ENCODE peak calls at places on chromosomes 1 and 21, in ten cellular contexts. S is NCI-H774; V is glutamatergic neuron; A is CD8-positive, alpha-beta memory T cell; O is HT1080; G is head of caudate nucleus; E is COR-L47; W is NCI-H2171 treated with DMSO at 0.1 percent for 48 hours; K is left cardiac atrium; M is stimulated activated CD8-positive, alpha-beta memory T cell treated with anti-CD3 and anti-CD28 coated beads, Interleukin-15, amount 100 ng/mL, for 48 hours. Z is an unnamed sample.

GRCh38 chr1:116777831-116778830 is 23.9 kb downstream of the CD2 start:
- DNase-seq in S (no peak), V (no peak), M (no peak), W (no peak), K (no peak), A (no peak), G (no peak), E (no peak), O (peak), Z (no peak)

GRCh38 chr1:11053758-11054137 is 6.1 kb downstream of the SRM start:
- DNase-seq in S (no peak), G (no peak), V (no peak), K (no peak), O (no peak), A (no peak), E (no peak), W (no peak), M (no peak), Z (no peak)

GRCh38 chr1:17944606-17945005 is 163.0 kb upstream of the IGSF21 start:
- DNase-seq in M (no peak), O (no peak), A (no peak), V (no peak), K (no peak), W (no peak), E (no peak), G (no peak), S (no peak), Z (no peak)

GRCh38 chr1:227883073-227883520 is 64.6 kb downstream of the WNT9A start:
- DNase-seq in O (no peak), A (no peak), M (no peak), V (no peak), S (no peak), E (no peak), G (no peak), W (no peak), K (no peak), Z (no peak)

GRCh38 chr21:37478821-37479220 is 112.2 kb downstream of the DYRK1A start:
- DNase-seq in O (no peak), E (no peak), K (no peak), A (no peak), G (no peak), S (no peak), W (no peak), V (no peak), M (no peak), Z (no peak)

GRCh38 chr1:9755441-9755995 is 68.2 kb downstream of the CLSTN1 start:
- DNase-seq in K (no peak), M (no peak), O (no peak), E (no peak), A (no peak), G (no peak), W (no peak), V (no peak), S (no peak), Z (no peak)

GRCh38 chr1:53369034-53369750 is 41.3 kb upstream of the LRP8 start:
- DNase-seq in O (no peak), K (no peak), M (no peak), E (no peak), G (no peak), S (no peak), A (no peak), V (no peak), W (no peak), Z (no peak)

GRCh38 chr1:69076631-69077030 is 491.1 kb upstream of the LRRC7 start:
- DNase-seq in O (no peak), V (no peak), W (no peak), S (no peak), A (no peak), E (no peak), M (no peak), G (no peak), K (no peak), Z (no peak)

GRCh38 chr1:174068000-174068399 is 45.8 kb upstream of the RC3H1 start:
- DNase-seq in O (peak), A (no peak), V (no peak), G (no peak), K (no peak), E (no peak), W (peak), M (no peak), S (no peak), Z (no peak)

GRCh38 chr1:9289724-9290493 is 2.8 kb upstream of the SPSB1 start:
- DNase-seq in M (no peak), K (peak), A (no peak), V (no peak), G (no peak), S (no peak), W (no peak), E (no peak), O (peak), Z (no peak)

GRCh38 chr1:204084247-204084772 is 11.4 kb downstream of the SOX13 start:
- DNase-seq in O (peak), E (peak), A (no peak), V (peak), W (peak), M (no peak), S (peak), G (peak), K (no peak), Z (no peak)

GRCh38 chr1:153288634-153289275 is 24.0 kb downstream of the PGLYRP3 start:
- DNase-seq in K (no peak), S (no peak), A (no peak), W (peak), V (peak), M (no peak), O (peak), G (no peak), E (no peak), Z (peak)

GRCh38 chr1:109805486-109806180 is 41.9 kb upstream of the EPS8L3 start:
- DNase-seq in S (peak), K (no peak), W (no peak), E (peak), O (no peak), M (no peak), A (no peak), V (no peak), G (no peak), Z (no peak)

GRCh38 chr1:10874351-10874750 is 77.9 kb upstream of the CASZ1 start:
- DNase-seq in W (peak), G (no peak), O (no peak), S (no peak), A (no peak), V (no peak), K (no peak), E (no peak), M (no peak), Z (no peak)

GRCh38 chr1:228751360-228752098 is 16.2 kb downstream of the RHOU start:
- DNase-seq in S (no peak), V (no peak), W (no peak), K (no peak), E (no peak), A (no peak), M (no peak), O (no peak), G (no peak), Z (no peak)

GRCh38 chr1:220974431-220974830 is 95.2 kb downstream of the HLX start:
- DNase-seq in K (no peak), M (no peak), W (no peak), V (no peak), S (no peak), O (no peak), E (no peak), A (no peak), G (no peak), Z (no peak)

GRCh38 chr1:247118946-247119446 is 14.8 kb upstream of the ZNF669 start:
- DNase-seq in S (peak), M (peak), E (peak), O (peak), V (peak), A (peak), K (no peak), W (peak), G (no peak), Z (peak)

GRCh38 chr1:10631811-10632481 is 157.2 kb downstream of the PEX14 start:
- DNase-seq in A (no peak), V (peak), G (no peak), E (no peak), M (no peak), O (no peak), W (no peak), S (no peak), K (no peak), Z (no peak)

GRCh38 chr21:42746240-42746592 is 92.8 kb downstream of the PDE9A start:
- DNase-seq in A (no peak), V (no peak), S (no peak), W (no peak), O (no peak), E (no peak), G (no peak), M (no peak), K (no peak), Z (no peak)

GRCh38 chr1:218588555-218589172 is 243.5 kb downstream of the TGFB2 start:
- DNase-seq in A (no peak), O (no peak), K (no peak), S (no peak), G (no peak), W (no peak), V (no peak), M (no peak), E (no peak), Z (no peak)

GRCh38 chr1:197918815-197919522 is 1.8 kb downstream of the LHX9 start:
- DNase-seq in E (no peak), G (no peak), W (no peak), S (no peak), A (no peak), O (no peak), M (no peak), V (no peak), K (no peak), Z (no peak)

GRCh38 chr1:8197493-8198282 is 120.2 kb upstream of the SLC45A1 start:
- DNase-seq in K (peak), V (no peak), S (no peak), O (peak), A (no peak), W (no peak), E (no peak), M (no peak), G (no peak), Z (peak)

GRCh38 chr1:66350001-66350547 is 183.9 kb upstream of the SGIP1 start:
- DNase-seq in O (peak), M (no peak), S (no peak), V (no peak), A (peak), W (no peak), G (no peak), K (peak), E (no peak), Z (peak)

GRCh38 chr1:9912264-9912936 is 2.3 kb upstream of the CTNNBIP1 start:
- DNase-seq in K (no peak), O (no peak), M (no peak), E (no peak), V (no peak), G (no peak), S (no peak), W (no peak), A (no peak), Z (no peak)

GRCh38 chr1:206737729-206738222 is 32.8 kb upstream of the IL19 start:
- DNase-seq in E (no peak), K (no peak), O (no peak), V (no peak), M (no peak), A (no peak), W (no peak), S (no peak), G (no peak), Z (no peak)

GRCh38 chr1:8004113-8004802 is 21.9 kb downstream of the ERRFI1 start:
- DNase-seq in G (peak), O (no peak), S (no peak), A (no peak), W (peak), E (peak), K (no peak), M (no peak), V (no peak), Z (no peak)

GRCh38 chr1:26021647-26022403 is at the start of gene EXTL1:
- DNase-seq in W (peak), O (no peak), S (no peak), G (peak), K (peak), V (peak), M (no peak), E (no peak), A (no peak), Z (no peak)

Z was measured in HCT116.